ENCODE peak calls at places on chromosomes 4 and X, in nine cellular contexts. X is NCI-H1092 treated with DMSO at 0.1 percent for 48 hours; N is cardiac muscle cell; L is astrocyte of the spinal cord; K is fibroblast of the aortic adventitia; T is stimulated activated CD8-positive, alpha-beta memory T cell treated with anti-CD3 and anti-CD28 coated beads, Interleukin-7, amount 100 ng/mL, for 1 hour; M is HT1080; Z is IMR-90; A is pons. H is an unnamed sample.

GRCh38 chrX:143634373-143634685 is 1.6 kb downstream of the SLITRK4 start:
- DNase-seq in X (no peak), Z (no peak), M (no peak), T (no peak), A (no peak), K (no peak), L (no peak), N (no peak), H (peak)

GRCh38 chrX:126164689-126165400 is 1.2 kb downstream of the DCAF12L2 start:
- DNase-seq in A (no peak), L (no peak), Z (no peak), K (no peak), T (no peak), N (no peak), X (no peak), M (no peak), H (no peak)

GRCh38 chr4:8472689-8473197 is 32.2 kb downstream of the TRMT44 start:
- DNase-seq in X (no peak), A (peak), N (no peak), M (peak), Z (peak), K (peak), T (no peak), L (peak), H (peak)

GRCh38 chrX:19017271-19017670 is 33.4 kb upstream of the PHKA2 start:
- DNase-seq in T (no peak), M (peak), X (peak), L (no peak), A (peak), K (peak), Z (peak), N (peak), H (peak)

GRCh38 chr4:150960079-150960478 is 55.0 kb downstream of the LRBA start:
- DNase-seq in Z (peak), X (no peak), M (peak), A (peak), T (no peak), L (no peak), N (no peak), K (peak), H (peak)

GRCh38 chrX:101203782-101204351 is 15.7 kb upstream of the DRP2 start:
- DNase-seq in N (no peak), T (no peak), X (no peak), K (peak), M (no peak), Z (peak), L (no peak), A (no peak), H (no peak)

GRCh38 chr4:66887061-66887460 is 658.2 kb downstream of the CENPC start:
- DNase-seq in Z (no peak), N (no peak), M (no peak), A (no peak), K (no peak), X (no peak), T (no peak), L (no peak), H (no peak)

GRCh38 chrX:129823523-129823922 is 20.2 kb downstream of the ZDHHC9 start:
- DNase-seq in A (no peak), N (no peak), L (no peak), K (no peak), T (no peak), X (no peak), Z (no peak), M (no peak), H (no peak)

GRCh38 chr4:94409947-94410346 is 41.8 kb upstream of the PDLIM5 start:
- DNase-seq in K (peak), X (no peak), L (no peak), Z (no peak), M (no peak), T (no peak), N (no peak), A (no peak), H (no peak)

H was measured in D341Med.